ENCODE peak calls at places on chromosome 7, in nine cellular contexts. Z is omental fat pad; W is left ventricle myocardium superior; U is SK-N-SH treated with all-trans-retinoic acid at 6 μM for 48 hours; T is lower lobe of right lung; S is stimulated activated effector memory CD8-positive, alpha-beta T cell treated with anti-CD3 and anti-CD28 coated beads, Interleukin-12 subunit alpha, Interleukin-12 subunit beta, amount 100 ng/mL, for 72 hours; V is heart right ventricle; Q is heart left ventricle; J is naive thymus-derived CD4-positive, alpha-beta T cell. G is an unnamed sample.

GRCh38 chr7:139767561-139767982 is 10.2 kb downstream of the HIPK2 start:
- ATAC-seq in Z (no peak), W (no peak), U (no peak), T (peak), S (peak), V (no peak), Q (no peak), J (peak), G (peak)

GRCh38 chr7:70502117-70502516 is 629.8 kb upstream of the GALNT17 start:
- ATAC-seq in Z (no peak), W (no peak), U (no peak), T (no peak), S (no peak), V (no peak), Q (no peak), J (no peak), G (no peak)

GRCh38 chr7:107638594-107638993 is 22.0 kb upstream of the SLC26A4 start:
- ATAC-seq in Z (no peak), W (no peak), U (no peak), T (no peak), S (no peak), V (no peak), Q (no peak), J (no peak), G (peak)

GRCh38 chr7:159083001-159083697 is 61.5 kb downstream of the VIPR2 start:
- ATAC-seq in Z (no peak), W (peak), U (no peak), T (no peak), S (no peak), V (peak), Q (peak), J (no peak), G (no peak)

GRCh38 chr7:126856691-126857291 is 395.9 kb downstream of the GRM8 start:
- ATAC-seq in Z (no peak), W (no peak), U (peak), T (no peak), S (no peak), V (no peak), Q (no peak), J (no peak), G (no peak)

GRCh38 chr7:144529269-144529926 is 125.9 kb upstream of the NOBOX start:
- ATAC-seq in Z (no peak), W (no peak), U (no peak), T (no peak), S (peak), V (no peak), Q (no peak), J (no peak), G (peak)

GRCh38 chr7:76300210-76300731 is 2.2 kb upstream of the HSPB1 start:
- ATAC-seq in Z (no peak), W (no peak), U (no peak), T (no peak), S (no peak), V (no peak), Q (no peak), J (no peak), G (no peak)

GRCh38 chr7:104922187-104923009 is 91.6 kb upstream of the KMT2E start:
- ATAC-seq in Z (no peak), W (peak), U (peak), T (no peak), S (no peak), V (peak), Q (no peak), J (no peak), G (no peak)

GRCh38 chr7:27103489-27104226 is 1.2 kb upstream of the HOXA2 start:
- ATAC-seq in Z (no peak), W (no peak), U (no peak), T (no peak), S (no peak), V (no peak), Q (no peak), J (no peak), G (no peak)

GRCh38 chr7:69434350-69434749 is 163.9 kb upstream of the AUTS2 start:
- ATAC-seq in Z (no peak), W (no peak), U (no peak), T (no peak), S (peak), V (no peak), Q (no peak), J (no peak), G (no peak)

GRCh38 chr7:3162286-3162685 is 118.6 kb upstream of the CARD11 start:
- ATAC-seq in Z (no peak), W (no peak), U (no peak), T (no peak), S (peak), V (no peak), Q (no peak), J (peak), G (no peak)

GRCh38 chr7:92763636-92764423 is 72.5 kb downstream of the CDK6 start:
- ATAC-seq in Z (no peak), W (no peak), U (peak), T (peak), S (peak), V (no peak), Q (peak), J (no peak), G (peak)

GRCh38 chr7:36261019-36261754 is 108.1 kb downstream of the EEPD1 start:
- ATAC-seq in Z (no peak), W (no peak), U (no peak), T (no peak), S (peak), V (no peak), Q (no peak), J (peak), G (peak)

GRCh38 chr7:37683263-37684120 is at the start of gene GPR141:
- ATAC-seq in Z (no peak), W (peak), U (no peak), T (peak), S (no peak), V (no peak), Q (no peak), J (peak), G (no peak)

GRCh38 chr7:92806496-92806895 is 29.9 kb downstream of the CDK6 start:
- ATAC-seq in Z (no peak), W (no peak), U (no peak), T (no peak), S (no peak), V (no peak), Q (no peak), J (no peak), G (no peak)

GRCh38 chr7:73829505-73829904 is 1.3 kb upstream of the CLDN4 start:
- ATAC-seq in Z (no peak), W (no peak), U (no peak), T (no peak), S (no peak), V (no peak), Q (no peak), J (no peak), G (no peak)